ENCODE peak calls at places on chromosomes 5 and 9, in nine cellular contexts. K is stimulated activated CD4-positive, alpha-beta T cell treated with anti-CD3 and anti-CD28 coated beads, Interleukin-2, amount 100 ng/mL, for 48 hours; A is activated T-cell treated with anti-CD3 and anti-CD28 coated beads, Interleukin-2, amount 50 U/mL, for 72 hours; J is non-pigmented ciliary epithelial cell; Q is EL; X is T-cell; U is mesenteric fat pad; M is ureter; O is HEK293T. R is an unnamed sample.

GRCh38 chr5:151719228-151719861 is 32.6 kb upstream of the SPARC start:
- DNase-seq in K (peak; percentile 24), A (peak; percentile 40), J (no peak), Q (peak; percentile 66), X (no peak), U (no peak), M (no peak), O (no peak), R (no peak)

GRCh38 chr5:177335701-177336065 is 15.8 kb downstream of the LMAN2 start:
- DNase-seq in K (no peak), A (no peak), J (no peak), Q (no peak), X (no peak), U (no peak), M (no peak), O (no peak), R (no peak)

GRCh38 chr9:89814340-89815040 is 209.7 kb downstream of the GADD45G start:
- DNase-seq in K (no peak), A (no peak), J (peak; percentile 18), Q (no peak), X (no peak), U (no peak), M (peak; percentile 34), O (peak; percentile 20), R (no peak)

GRCh38 chr9:95502248-95502647 is 14.5 kb downstream of the PTCH1 start:
- DNase-seq in K (no peak), A (no peak), J (no peak), Q (no peak), X (no peak), U (no peak), M (no peak), O (no peak), R (no peak)

GRCh38 chr9:122904466-122904822 is 715 bp downstream of the RC3H2 start:
- DNase-seq in K (peak; percentile 27), A (peak; percentile 31), J (no peak), Q (peak; percentile 56), X (no peak), U (no peak), M (no peak), O (peak; percentile 27), R (peak; percentile 16)

GRCh38 chr5:150112211-150113046 is 26.1 kb upstream of the CSF1R start:
- DNase-seq in K (no peak), A (no peak), J (peak; percentile 54), Q (peak; percentile 97), X (no peak), U (no peak), M (no peak), O (no peak), R (no peak)

GRCh38 chr9:94847486-94847885 is 121.0 kb downstream of the AOPEP start:
- DNase-seq in K (no peak), A (no peak), J (peak; percentile 72), Q (peak; percentile 69), X (no peak), U (no peak), M (no peak), O (no peak), R (no peak)

GRCh38 chr5:78972654-78973428 is 12.3 kb downstream of the ARSB start:
- DNase-seq in K (no peak), A (no peak), J (no peak), Q (peak; percentile 40), X (no peak), U (no peak), M (no peak), O (no peak), R (no peak)

GRCh38 chr5:112279082-112279481 is 140.0 kb downstream of the EPB41L4A start:
- DNase-seq in K (no peak), A (no peak), J (no peak), Q (no peak), X (no peak), U (no peak), M (no peak), O (no peak), R (no peak)

GRCh38 chr9:128127568-128127989 is at the start of gene PTGES2:
- DNase-seq in K (peak; percentile 71), A (peak; percentile 89), J (peak; percentile 14), Q (peak; percentile 85), X (peak; percentile 70), U (peak; percentile 95), M (no peak), O (peak; percentile 75), R (peak; percentile 67)

GRCh38 chr5:76427481-76428140 is 24.5 kb downstream of the IQGAP2 start:
- DNase-seq in K (no peak), A (no peak), J (no peak), Q (no peak), X (no peak), U (no peak), M (no peak), O (no peak), R (no peak)

GRCh38 chr5:87298687-87299362 is 31.1 kb downstream of the RASA1 start:
- DNase-seq in K (no peak), A (no peak), J (no peak), Q (no peak), X (no peak), U (no peak), M (no peak), O (no peak), R (no peak)

GRCh38 chr5:38613992-38614836 is 57.8 kb upstream of the LIFR start:
- DNase-seq in K (no peak), A (no peak), J (no peak), Q (no peak), X (no peak), U (no peak), M (peak; percentile 78), O (no peak), R (no peak)

GRCh38 chr5:149429839-149430721 is 51.0 kb upstream of the IL17B start:
- DNase-seq in K (no peak), A (no peak), J (no peak), Q (no peak), X (no peak), U (no peak), M (no peak), O (no peak), R (no peak)

GRCh38 chr5:174323878-174324281 is 278.4 kb downstream of the NSG2 start:
- DNase-seq in K (no peak), A (peak; percentile 5), J (peak; percentile 24), Q (peak; percentile 44), X (no peak), U (peak; percentile 45), M (no peak), O (peak; percentile 72), R (no peak)

GRCh38 chr5:175851727-175852126 is 19.7 kb upstream of the CPLX2 start:
- DNase-seq in K (no peak), A (no peak), J (no peak), Q (no peak), X (no peak), U (no peak), M (no peak), O (no peak), R (no peak)

GRCh38 chr5:65072836-65073620 is 304.3 kb downstream of the CWC27 start:
- DNase-seq in K (no peak), A (no peak), J (no peak), Q (no peak), X (no peak), U (no peak), M (no peak), O (no peak), R (no peak)

GRCh38 chr5:75037106-75037505 is 15.3 kb downstream of the GCNT4 start:
- DNase-seq in K (no peak), A (peak; percentile 34), J (peak; percentile 79), Q (peak; percentile 83), X (no peak), U (no peak), M (peak; percentile 76), O (peak; percentile 13), R (no peak)

R was measured in central memory CD8-positive, alpha-beta T cell.